ENCODE peak calls at places on chromosomes 5 and 9, in four cellular contexts. K, G, P and U are unnamed samples.

GRCh38 chr5:51468196-51468595 is 84.9 kb downstream of the ISL1 start:
- DNase-seq in K (no peak), G (no peak), P (peak), U (no peak)

GRCh38 chr9:94805585-94805984 is 79.1 kb downstream of the AOPEP start:
- DNase-seq in K (no peak), G (no peak), P (peak), U (no peak)

GRCh38 chr9:124251605-124252366 is 6.0 kb upstream of the NEK6 start:
- DNase-seq in K (peak), G (no peak), P (peak), U (peak)

GRCh38 chr9:124452326-124452725 is 2.1 kb downstream of the ADGRD2 start:
- DNase-seq in K (no peak), G (no peak), P (no peak), U (no peak)

GRCh38 chr5:41856644-41857491 is 13.4 kb downstream of the OXCT1 start:
- DNase-seq in K (no peak), G (no peak), P (peak), U (peak)

GRCh38 chr9:27333241-27334052 is 36.5 kb upstream of the EQTN start:
- DNase-seq in K (peak), G (peak), P (peak), U (peak)

GRCh38 chr9:37197158-37198033 is 77.0 kb downstream of the ZCCHC7 start:
- DNase-seq in K (no peak), G (no peak), P (peak), U (peak)

GRCh38 chr9:98117984-98118639 is 910 bp downstream of the TRIM14 start:
- DNase-seq in K (no peak), G (no peak), P (peak), U (peak)

GRCh38 chr9:4839470-4839912 is 46.7 kb downstream of the RCL1 start:
- DNase-seq in K (no peak), G (no peak), P (no peak), U (no peak)

GRCh38 chr5:95238560-95239325 is 46.2 kb downstream of the MCTP1 start:
- DNase-seq in K (no peak), G (no peak), P (peak), U (no peak)

GRCh38 chr5:43078956-43079355 is 38.8 kb upstream of the ANXA2R start:
- DNase-seq in K (no peak), G (no peak), P (no peak), U (no peak)

GRCh38 chr9:121651295-121652036 is at the start of gene DAB2IP:
- DNase-seq in K (no peak), G (no peak), P (peak), U (no peak)

GRCh38 chr5:151718653-151719052 is 31.9 kb upstream of the SPARC start:
- DNase-seq in K (no peak), G (no peak), P (no peak), U (no peak)

GRCh38 chr5:97131139-97131710 is 11.2 kb downstream of the LIX1 start:
- DNase-seq in K (no peak), G (no peak), P (no peak), U (no peak)

GRCh38 chr9:36897019-36897418 is 137.0 kb downstream of the PAX5 start:
- DNase-seq in K (no peak), G (no peak), P (no peak), U (no peak)

GRCh38 chr5:1929108-1929991 is 46.6 kb upstream of the IRX4 start:
- DNase-seq in K (no peak), G (no peak), P (no peak), U (no peak)

GRCh38 chr5:1930501-1930879 is 47.8 kb upstream of the IRX4 start:
- DNase-seq in K (no peak), G (no peak), P (no peak), U (peak)

GRCh38 chr5:1930880-1931589 is 48.3 kb upstream of the IRX4 start:
- DNase-seq in K (no peak), G (no peak), P (no peak), U (no peak)

GRCh38 chr5:1933364-1934055 is 50.8 kb upstream of the IRX4 start:
- DNase-seq in K (no peak), G (no peak), P (no peak), U (no peak)

DNA sequence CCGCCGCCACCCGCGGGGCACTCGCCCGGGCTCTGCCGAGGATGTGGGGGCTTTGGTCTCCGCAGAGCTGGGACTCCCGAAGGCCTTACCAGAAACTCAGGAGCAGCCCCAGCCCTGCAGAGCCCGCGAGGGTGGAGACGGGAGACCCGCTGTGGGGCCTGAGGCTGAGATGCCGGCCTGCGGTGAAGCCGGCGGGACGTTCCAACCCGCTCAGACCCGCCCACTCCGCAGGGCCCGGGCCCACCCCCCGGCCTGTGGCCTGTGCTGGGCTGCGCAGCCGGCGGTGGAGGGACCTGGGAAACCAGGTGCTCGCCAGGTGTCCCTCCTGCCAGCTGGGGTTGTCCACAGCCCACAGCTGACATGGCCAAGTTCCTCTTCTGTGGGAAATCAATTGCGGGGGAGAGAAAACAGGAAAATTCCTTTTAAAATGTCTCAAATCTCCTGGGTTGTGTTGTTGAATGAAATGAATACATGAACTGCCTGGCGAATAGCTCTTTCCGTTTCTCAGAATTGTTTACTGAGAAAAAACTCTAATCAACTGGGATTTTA is 48.9 kb upstream of the IRX4 start:
- DNase-seq in K (no peak), G (no peak), P (no peak), U (no peak)
- H3K4me3 ChIP-seq in K (peak), G (peak), P (no peak), U (no peak)

GRCh38 chr5:14204785-14205321 is 61.7 kb downstream of the TRIO start:
- DNase-seq in K (peak), G (peak), P (peak), U (no peak)

GRCh38 chr5:14200312-14200990 is 57.3 kb downstream of the TRIO start:
- DNase-seq in K (no peak), G (no peak), P (no peak), U (no peak)

GRCh38 chr5:14204011-14204670 is 61.0 kb downstream of the TRIO start:
- DNase-seq in K (no peak), G (no peak), P (no peak), U (no peak)

GRCh38 chr5:14201325-14202061 is 58.4 kb downstream of the TRIO start:
- DNase-seq in K (no peak), G (no peak), P (peak), U (no peak)

GRCh38 chr5:14202462-14202861 is 59.3 kb downstream of the TRIO start:
- DNase-seq in K (no peak), G (no peak), P (no peak), U (no peak)
- H3K4me3 ChIP-seq in K (no peak), G (no peak), P (no peak), U (no peak)

DNA sequence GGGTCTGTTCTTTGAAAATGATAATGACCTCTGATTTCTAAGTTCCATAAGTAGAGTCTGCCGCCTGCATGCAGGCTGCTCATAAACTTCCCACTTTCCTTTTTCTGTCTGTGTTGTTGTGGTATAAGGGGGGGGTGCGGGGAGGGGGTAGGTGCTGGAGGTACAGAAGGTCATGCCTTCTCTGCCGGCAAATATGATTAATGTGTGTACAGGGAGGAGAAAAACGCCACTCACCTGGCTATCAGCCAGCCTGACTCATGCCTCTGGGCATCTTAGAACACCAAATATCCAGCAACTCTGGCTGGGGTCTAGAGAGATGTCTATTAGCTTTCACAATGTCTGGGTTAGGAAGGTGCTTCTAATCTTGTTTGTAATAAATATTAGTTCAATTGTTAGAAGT is 128.3 kb downstream of the EFNA5 start:
- DNase-seq in K (peak), G (peak), P (peak), U (no peak)
- H3K4me3 ChIP-seq in K (no peak), G (no peak), P (peak), U (no peak)

DNA sequence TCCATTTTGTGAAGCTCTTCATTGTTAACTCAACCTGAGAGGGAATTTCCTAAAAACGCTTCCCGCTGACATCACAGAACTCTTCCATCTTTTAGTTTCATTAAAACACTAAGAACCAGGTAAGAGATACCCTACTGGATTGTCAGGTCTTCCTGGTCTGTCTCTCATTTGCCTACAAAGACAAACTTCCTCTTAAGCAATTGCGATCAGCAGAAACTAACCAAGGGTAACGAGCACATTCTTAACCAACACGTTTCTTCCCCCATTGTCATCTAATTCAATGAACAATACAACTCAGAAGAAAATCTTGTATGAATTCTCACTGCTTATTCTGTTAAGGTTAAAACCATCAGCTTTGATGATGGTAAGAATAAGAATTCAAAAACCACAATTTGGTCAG is 6.6 kb downstream of the FBXW11 start:
- DNase-seq in K (no peak), G (no peak), P (no peak), U (no peak)
- H3K4me3 ChIP-seq in K (no peak), G (no peak), P (no peak), U (no peak)

GRCh38 chr9:113896713-113897112 is 20.6 kb downstream of the ZNF618 start:
- DNase-seq in K (no peak), G (no peak), P (no peak), U (no peak)
- H3K4me3 ChIP-seq in K (no peak), G (no peak), P (no peak), U (no peak)

GRCh38 chr5:158881076-158881880 is 218.4 kb downstream of the EBF1 start:
- DNase-seq in K (no peak), G (no peak), P (peak), U (no peak)
- H3K4me3 ChIP-seq in K (no peak), G (no peak), P (peak), U (no peak)

GRCh38 chr5:159655757-159656409 is 260.4 kb upstream of the ADRA1B start:
- DNase-seq in K (no peak), G (no peak), P (peak), U (no peak)

GRCh38 chr5:159658266-159658665 is 258.0 kb upstream of the ADRA1B start:
- DNase-seq in K (no peak), G (no peak), P (no peak), U (no peak)

GRCh38 chr5:159660401-159660800 is 255.9 kb upstream of the ADRA1B start:
- DNase-seq in K (no peak), G (no peak), P (peak), U (no peak)

GRCh38 chr5:159657766-159658165 is 258.5 kb upstream of the ADRA1B start:
- DNase-seq in K (no peak), G (no peak), P (no peak), U (no peak)

DNA sequence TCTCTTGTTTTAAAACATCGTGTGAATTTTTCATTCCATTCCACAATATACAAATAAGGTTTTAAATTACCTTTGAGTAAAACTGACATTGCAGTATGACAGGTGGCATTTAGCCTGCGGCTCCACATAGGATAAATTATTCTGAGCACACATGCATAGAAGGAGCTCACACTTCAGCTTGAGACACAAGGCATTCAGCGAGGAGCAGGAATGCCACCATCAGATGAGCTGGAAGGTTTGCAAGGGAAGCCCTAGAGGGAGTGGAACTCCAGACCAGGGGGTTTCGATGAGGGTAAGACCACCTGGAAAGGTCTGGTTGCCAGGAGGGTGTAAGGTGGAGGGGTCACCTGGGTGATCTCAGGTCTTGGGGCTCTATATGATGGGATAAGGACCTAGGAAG is 259.0 kb upstream of the ADRA1B start:
- DNase-seq in K (no peak), G (no peak), P (no peak), U (no peak)
- H3K4me3 ChIP-seq in K (no peak), G (no peak), P (no peak), U (no peak)